ENCODE peak calls at places on chromosomes 12 and 14, in ten cellular contexts. X is foreskin fibroblast, W is caudate nucleus, Z is Kasumi-1, C is AG04449, O is germinal center, G is NCI-H460, E is ELF-1, H is amniotic epithelial cell, K is NCI-H2171 treated with DMSO at 0.1 percent for 48 hours. U is an unnamed sample.

GRCh38 chr12:124609041-124609984 is 41.9 kb upstream of the NCOR2 start:
- DNase-seq in G (no peak), Z (peak; percentile 67), E (peak; percentile 91), K (peak; percentile 94), W (no peak), C (no peak), O (peak; percentile 56), H (peak; percentile 46), X (peak; percentile 58), U (peak; percentile 99)

GRCh38 chr14:63273091-63273490 is 45.6 kb downstream of the GPHB5 start:
- DNase-seq in K (no peak), G (no peak), O (no peak), C (no peak), X (no peak), E (no peak), H (no peak), W (no peak), Z (no peak), U (no peak)

GRCh38 chr12:116204169-116204568 is 73.3 kb downstream of the MED13L start:
- DNase-seq in X (peak; percentile 23), W (no peak), Z (no peak), C (no peak), H (peak; percentile 35), K (no peak), G (no peak), O (no peak), E (no peak), U (no peak)

GRCh38 chr14:100292776-100293461 is 13.3 kb downstream of the SLC25A29 start:
- DNase-seq in H (no peak), X (no peak), O (no peak), Z (no peak), G (no peak), W (no peak), E (no peak), K (no peak), C (no peak), U (no peak)

GRCh38 chr12:9741726-9742125 is 8.8 kb upstream of the CLECL1 start:
- DNase-seq in G (no peak), X (no peak), H (no peak), W (no peak), O (no peak), E (no peak), Z (no peak), C (no peak), K (no peak), U (no peak)

GRCh38 chr12:57214398-57214781 is 2.2 kb upstream of the NXPH4 start:
- DNase-seq in X (peak; percentile 82), G (peak; percentile 76), W (no peak), O (peak; percentile 81), K (peak; percentile 82), H (peak; percentile 37), Z (peak; percentile 85), E (peak; percentile 87), C (no peak), U (peak; percentile 91)

GRCh38 chr14:65472189-65472588 is 59.7 kb downstream of the FUT8 start:
- DNase-seq in X (no peak), E (no peak), K (peak; percentile 71), Z (no peak), W (no peak), C (no peak), H (no peak), G (no peak), O (no peak), U (peak; percentile 92)

GRCh38 chr12:97756066-97756701 is 293.6 kb downstream of the RMST start:
- DNase-seq in C (no peak), G (no peak), K (no peak), H (no peak), E (no peak), O (no peak), W (no peak), Z (no peak), X (no peak), U (no peak)

GRCh38 chr14:68757618-68758081 is 35.2 kb downstream of the ZFP36L1 start:
- DNase-seq in C (no peak), H (no peak), X (no peak), K (peak; percentile 53), G (no peak), W (no peak), E (no peak), Z (peak; percentile 98), O (no peak), U (no peak)

GRCh38 chr14:53615254-53615653 is 341.4 kb downstream of the BMP4 start:
- DNase-seq in K (no peak), C (no peak), Z (no peak), E (no peak), X (no peak), W (no peak), O (no peak), H (no peak), G (no peak), U (no peak)

GRCh38 chr14:72498646-72499045 is 395.3 kb downstream of the DPF3 start:
- DNase-seq in Z (no peak), C (no peak), H (no peak), G (no peak), W (no peak), X (no peak), E (no peak), K (no peak), O (no peak), U (no peak)

GRCh38 chr12:86744547-86745212 is 488.5 kb upstream of the MGAT4C start:
- DNase-seq in H (no peak), X (no peak), K (no peak), Z (no peak), E (no peak), O (no peak), G (no peak), W (no peak), C (no peak), U (no peak)

GRCh38 chr14:103552811-103553210 is 9.6 kb downstream of the BAG5 start:
- DNase-seq in H (no peak), O (no peak), K (no peak), X (no peak), Z (no peak), G (no peak), E (no peak), W (no peak), C (no peak), U (no peak)

GRCh38 chr12:50276912-50277671 is 6.2 kb downstream of the LIMA1 start:
- DNase-seq in O (no peak), Z (no peak), G (no peak), C (no peak), E (no peak), W (no peak), X (no peak), H (no peak), K (no peak), U (no peak)

GRCh38 chr14:38207342-38207741 is 362 bp upstream of the SSTR1 start:
- DNase-seq in X (no peak), W (no peak), E (no peak), Z (no peak), C (no peak), K (no peak), O (no peak), H (no peak), G (no peak), U (peak; percentile 76)